ENCODE peak calls at places on chromosome 13, in six cellular contexts. C is BJ, Z is gastrocnemius medialis, Q is small intestine, I is esophagus squamous epithelium, X is lower lobe of right lung. K is an unnamed sample.
A peak's percentile ranks its signal among the peaks of the same experiment; 100 is the strongest.

GRCh38 chr13:77056382-77056781 is 29.4 kb upstream of the FBXL3 start:
- DNase-seq in C (no peak), Z (no peak), Q (no peak), I (no peak), X (no peak), K (no peak)

GRCh38 chr13:104253063-104253680 is 1187.0 kb upstream of the SLC10A2 start:
- DNase-seq in C (no peak), Z (no peak), Q (no peak), I (no peak), X (no peak), K (no peak)

GRCh38 chr13:104779311-104779710 is 1713.1 kb upstream of the SLC10A2 start:
- DNase-seq in C (peak; percentile 19), Z (no peak), Q (no peak), I (no peak), X (no peak), K (no peak)

GRCh38 chr13:112767506-112768471 is 78.0 kb downstream of the ATP11A start:
- DNase-seq in C (no peak), Z (peak; percentile 39), Q (no peak), I (no peak), X (peak; percentile 88), K (no peak)

GRCh38 chr13:68048802-68049359 is 818.7 kb upstream of the PCDH9 start:
- DNase-seq in C (no peak), Z (no peak), Q (no peak), I (no peak), X (no peak), K (no peak)

GRCh38 chr13:108667205-108667604 is 37.8 kb downstream of the MYO16 start:
- DNase-seq in C (no peak), Z (no peak), Q (no peak), I (no peak), X (no peak), K (no peak)

GRCh38 chr13:113813749-113814434 is 50.0 kb downstream of the GAS6 start:
- DNase-seq in C (no peak), Z (no peak), Q (no peak), I (no peak), X (no peak), K (peak; percentile 65)

GRCh38 chr13:62629618-62630017 is 1214.0 kb upstream of the PCDH20 start:
- DNase-seq in C (no peak), Z (no peak), Q (peak; percentile 47), I (no peak), X (no peak), K (no peak)

GRCh38 chr13:41457589-41458186 is 338 bp downstream of the RGCC start:
- DNase-seq in C (no peak), Z (no peak), Q (no peak), I (no peak), X (peak; percentile 62), K (no peak)

GRCh38 chr13:93217701-93218100 is 8.9 kb upstream of the GPC6 start:
- DNase-seq in C (no peak), Z (no peak), Q (no peak), I (no peak), X (no peak), K (peak; percentile 51)

GRCh38 chr13:43316997-43317396 is 293.6 kb downstream of the DNAJC15 start:
- DNase-seq in C (no peak), Z (peak; percentile 63), Q (no peak), I (no peak), X (no peak), K (peak; percentile 71)

GRCh38 chr13:26847281-26847680 is 86.7 kb upstream of the GPR12 start:
- DNase-seq in C (no peak), Z (no peak), Q (no peak), I (no peak), X (no peak), K (no peak)

GRCh38 chr13:107845911-107846310 is 369.4 kb downstream of the LIG4 start:
- DNase-seq in C (no peak), Z (no peak), Q (no peak), I (no peak), X (no peak), K (no peak)

GRCh38 chr13:33199282-33199850 is 86.2 kb downstream of the STARD13 start:
- DNase-seq in C (no peak), Z (no peak), Q (no peak), I (no peak), X (no peak), K (no peak)

GRCh38 chr13:27965740-27966640 is 3.1 kb downstream of the CDX2 start:
- DNase-seq in C (no peak), Z (no peak), Q (peak; percentile 55), I (no peak), X (no peak), K (no peak)

GRCh38 chr13:108214511-108215383 is 589 bp downstream of the LIG4 start:
- DNase-seq in C (no peak), Z (peak; percentile 19), Q (no peak), I (peak; percentile 41), X (peak; percentile 46), K (no peak)

GRCh38 chr13:88384542-88384941 is 713.4 kb downstream of the SLITRK5 start:
- DNase-seq in C (no peak), Z (no peak), Q (no peak), I (no peak), X (no peak), K (no peak)

GRCh38 chr13:37338721-37339120 is 233.3 kb upstream of the CSNK1A1L start:
- DNase-seq in C (no peak), Z (no peak), Q (no peak), I (no peak), X (no peak), K (no peak)

GRCh38 chr13:110616103-110617101 is 1.1 kb downstream of the NAXD start:
- DNase-seq in C (no peak), Z (peak; percentile 51), Q (peak; percentile 53), I (no peak), X (no peak), K (peak; percentile 67)

GRCh38 chr13:105462981-105463380 is 1072.5 kb downstream of the EFNB2 start:
- DNase-seq in C (no peak), Z (no peak), Q (no peak), I (no peak), X (no peak), K (peak; percentile 1)

GRCh38 chr13:29605860-29606526 is 10.5 kb upstream of the SLC7A1 start:
- DNase-seq in C (no peak), Z (no peak), Q (no peak), I (no peak), X (no peak), K (no peak)

GRCh38 chr13:52850396-52851152 is 2.1 kb upstream of the PCDH8 start:
- DNase-seq in C (no peak), Z (no peak), Q (peak; percentile 50), I (no peak), X (peak; percentile 78), K (peak; percentile 34)

GRCh38 chr13:38785047-38785446 is 98.2 kb downstream of the FREM2 start:
- DNase-seq in C (no peak), Z (no peak), Q (no peak), I (no peak), X (no peak), K (no peak)

GRCh38 chr13:110644892-110645521 is 29.7 kb downstream of the NAXD start:
- DNase-seq in C (no peak), Z (peak; percentile 76), Q (peak; percentile 63), I (no peak), X (peak; percentile 81), K (peak; percentile 54)

GRCh38 chr13:99821741-99822140 is 149.8 kb downstream of the ZIC5 start:
- DNase-seq in C (no peak), Z (no peak), Q (no peak), I (no peak), X (no peak), K (no peak)

GRCh38 chr13:59680429-59681024 is 483.2 kb downstream of the DIAPH3 start:
- DNase-seq in C (no peak), Z (no peak), Q (peak; percentile 59), I (no peak), X (no peak), K (peak; percentile 58)

GRCh38 chr13:24619302-24619701 is 60.9 kb upstream of the ATP12A start:
- DNase-seq in C (no peak), Z (no peak), Q (no peak), I (no peak), X (no peak), K (no peak)

GRCh38 chr13:44364601-44365000 is 9.0 kb upstream of the SERP2 start:
- DNase-seq in C (peak; percentile 22), Z (no peak), Q (peak; percentile 68), I (no peak), X (no peak), K (peak; percentile 25)

GRCh38 chr13:80513196-80513595 is 172.3 kb upstream of the SPRY2 start:
- DNase-seq in C (no peak), Z (no peak), Q (no peak), I (no peak), X (no peak), K (no peak)

DNA sequence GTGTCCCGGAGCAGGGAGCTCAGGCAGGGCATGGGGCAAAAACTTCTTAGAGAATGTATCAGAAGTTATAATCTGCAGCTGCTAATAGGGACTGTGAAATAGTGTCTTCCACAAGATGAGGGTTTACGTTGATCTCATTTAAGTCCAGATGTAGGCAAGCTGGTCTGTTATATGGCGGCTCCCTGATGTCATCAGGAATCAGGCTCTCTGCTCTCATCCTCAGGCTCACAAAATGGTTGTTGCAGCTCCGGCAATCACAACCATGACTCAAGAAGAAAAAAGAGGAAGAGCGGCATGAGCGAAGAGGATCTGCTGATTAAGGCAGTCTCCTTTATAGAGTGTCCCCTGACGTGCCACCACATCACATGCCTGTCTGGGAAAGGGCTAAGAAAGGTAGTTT is 191.3 kb downstream of the KLF5 start:
- DNase-seq in C (no peak), Z (no peak), Q (no peak), I (no peak), X (no peak), K (no peak)
- H3K4me3 ChIP-seq in C (no peak overlapping the region), Z (no peak overlapping the region), Q (no peak overlapping the region), I (no peak overlapping the region), X (no peak overlapping the region), K (no peak overlapping the region)

GRCh38 chr13:95833126-95833525 is 156.2 kb downstream of the DNAJC3 start:
- DNase-seq in C (no peak), Z (no peak), Q (no peak), I (no peak), X (no peak), K (peak; percentile 2)

GRCh38 chr13:95834134-95834765 is 157.3 kb downstream of the DNAJC3 start:
- DNase-seq in C (peak; percentile 4), Z (peak; percentile 33), Q (peak; percentile 67), I (no peak), X (peak; percentile 57), K (peak; percentile 74)

GRCh38 chr13:95833713-95834112 is 156.8 kb downstream of the DNAJC3 start:
- DNase-seq in C (no peak), Z (no peak), Q (no peak), I (no peak), X (no peak), K (peak; percentile 25)
- H3K4me3 ChIP-seq in C (no peak overlapping the region), Z (no peak overlapping the region), Q (no peak overlapping the region), I (no peak overlapping the region), X (no peak overlapping the region), K (no peak overlapping the region)

GRCh38 chr13:79402679-79403078 is 3.4 kb downstream of the RBM26 start:
- DNase-seq in C (no peak), Z (no peak), Q (no peak), I (no peak), X (no peak), K (no peak)
- H3K4me3 ChIP-seq in C (no peak overlapping the region), Z (peak overlapping the region; percentile 96), Q (no peak overlapping the region), I (peak overlapping the region; percentile 79), X (peak overlapping the region; percentile 81), K (no peak overlapping the region)

DNA sequence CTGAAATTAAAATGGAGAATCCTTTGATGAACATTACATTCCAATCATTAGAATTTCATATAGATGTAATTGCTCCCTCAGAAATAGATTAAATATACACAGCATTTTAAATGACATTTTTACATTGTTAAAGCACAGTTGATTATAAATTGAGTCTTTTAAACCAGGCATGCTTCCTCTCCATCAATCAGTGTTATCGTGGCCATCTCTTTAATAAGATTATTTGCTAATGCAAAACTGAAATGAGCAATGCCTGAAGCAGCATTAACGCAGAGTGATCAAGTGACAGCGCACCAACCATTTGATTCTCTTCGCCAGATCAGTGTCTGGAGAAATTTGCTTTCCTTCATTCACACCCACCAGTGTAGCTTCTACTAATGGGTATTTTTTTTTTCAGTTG is 259.8 kb downstream of the OXGR1 start:
- DNase-seq in C (no peak), Z (no peak), Q (no peak), I (no peak), X (no peak), K (no peak)
- H3K4me3 ChIP-seq in C (no peak overlapping the region), Z (no peak overlapping the region), Q (no peak overlapping the region), I (no peak overlapping the region), X (no peak overlapping the region), K (no peak overlapping the region)